ENCODE peak calls at places on chromosomes 4 and X, in eight cellular contexts. One of them, this sample, is unnamed.

GRCh38 chr4:156999175-156999517 is 27.5 kb upstream of the PDGFC start:
- DNase-seq in fibroblast of mammary gland: peak
- DNase-seq in NCI-H187: no peak
- DNase-seq in cardiac muscle cell: peak
- DNase-seq in heart left ventricle: no peak
- DNase-seq in Ammon's horn: no peak
- DNase-seq in lower lobe of right lung: no peak
- DNase-seq in NCI-H524: peak
- DNase-seq in this sample: peak

GRCh38 chr4:88567591-88567990 is 24.7 kb upstream of the HERC3 start:
- DNase-seq in fibroblast of mammary gland: peak
- DNase-seq in NCI-H187: no peak
- DNase-seq in cardiac muscle cell: no peak
- DNase-seq in heart left ventricle: no peak
- DNase-seq in Ammon's horn: no peak
- DNase-seq in lower lobe of right lung: no peak
- DNase-seq in NCI-H524: no peak
- DNase-seq in this sample: no peak

GRCh38 chr4:150982557-150983233 is 32.4 kb downstream of the LRBA start:
- DNase-seq in fibroblast of mammary gland: peak
- DNase-seq in NCI-H187: no peak
- DNase-seq in cardiac muscle cell: no peak
- DNase-seq in heart left ventricle: no peak
- DNase-seq in Ammon's horn: no peak
- DNase-seq in lower lobe of right lung: no peak
- DNase-seq in NCI-H524: no peak
- DNase-seq in this sample: no peak

GRCh38 chrX:53732797-53733196 is 46.3 kb upstream of the HUWE1 start:
- DNase-seq in fibroblast of mammary gland: no peak
- DNase-seq in NCI-H187: no peak
- DNase-seq in cardiac muscle cell: no peak
- DNase-seq in heart left ventricle: no peak
- DNase-seq in Ammon's horn: no peak
- DNase-seq in lower lobe of right lung: no peak
- DNase-seq in NCI-H524: no peak
- DNase-seq in this sample: peak

GRCh38 chrX:111442791-111443190 is 30.8 kb upstream of the DCX start:
- DNase-seq in fibroblast of mammary gland: no peak
- DNase-seq in NCI-H187: no peak
- DNase-seq in cardiac muscle cell: no peak
- DNase-seq in heart left ventricle: no peak
- DNase-seq in Ammon's horn: no peak
- DNase-seq in lower lobe of right lung: no peak
- DNase-seq in NCI-H524: no peak
- DNase-seq in this sample: no peak

GRCh38 chr4:2911868-2912267 is 51.3 kb downstream of the NOP14 start:
- DNase-seq in fibroblast of mammary gland: no peak
- DNase-seq in NCI-H187: no peak
- DNase-seq in cardiac muscle cell: no peak
- DNase-seq in heart left ventricle: no peak
- DNase-seq in Ammon's horn: no peak
- DNase-seq in lower lobe of right lung: no peak
- DNase-seq in NCI-H524: no peak
- DNase-seq in this sample: no peak

GRCh38 chrX:13005671-13006473 is 31.0 kb downstream of the TMSB4X start:
- DNase-seq in fibroblast of mammary gland: peak
- DNase-seq in NCI-H187: no peak
- DNase-seq in cardiac muscle cell: no peak
- DNase-seq in heart left ventricle: no peak
- DNase-seq in Ammon's horn: no peak
- DNase-seq in lower lobe of right lung: no peak
- DNase-seq in NCI-H524: no peak
- DNase-seq in this sample: peak

GRCh38 chrX:69032601-69033000 is 132.7 kb downstream of the PJA1 start:
- DNase-seq in fibroblast of mammary gland: no peak
- DNase-seq in NCI-H187: no peak
- DNase-seq in cardiac muscle cell: no peak
- DNase-seq in heart left ventricle: no peak
- DNase-seq in Ammon's horn: no peak
- DNase-seq in lower lobe of right lung: no peak
- DNase-seq in NCI-H524: no peak
- DNase-seq in this sample: no peak

GRCh38 chrX:129717902-129718301 is 20.9 kb upstream of the XPNPEP2 start:
- DNase-seq in fibroblast of mammary gland: peak
- DNase-seq in NCI-H187: no peak
- DNase-seq in cardiac muscle cell: no peak
- DNase-seq in heart left ventricle: no peak
- DNase-seq in Ammon's horn: peak
- DNase-seq in lower lobe of right lung: no peak
- DNase-seq in NCI-H524: no peak
- DNase-seq in this sample: peak

GRCh38 chrX:129690435-129690834 is 35.7 kb upstream of the APLN start:
- DNase-seq in fibroblast of mammary gland: peak
- DNase-seq in NCI-H187: no peak
- DNase-seq in cardiac muscle cell: no peak
- DNase-seq in heart left ventricle: no peak
- DNase-seq in Ammon's horn: no peak
- DNase-seq in lower lobe of right lung: no peak
- DNase-seq in NCI-H524: no peak
- DNase-seq in this sample: no peak

GRCh38 chr4:126915999-126916625 is 716.6 kb upstream of the INTU start:
- DNase-seq in fibroblast of mammary gland: no peak
- DNase-seq in NCI-H187: no peak
- DNase-seq in cardiac muscle cell: no peak
- DNase-seq in heart left ventricle: no peak
- DNase-seq in Ammon's horn: peak
- DNase-seq in lower lobe of right lung: no peak
- DNase-seq in NCI-H524: no peak
- DNase-seq in this sample: no peak

GRCh38 chr4:1406416-1406945 is at the start of gene NKX1-1:
- DNase-seq in fibroblast of mammary gland: no peak
- DNase-seq in NCI-H187: no peak
- DNase-seq in cardiac muscle cell: no peak
- DNase-seq in heart left ventricle: peak
- DNase-seq in Ammon's horn: no peak
- DNase-seq in lower lobe of right lung: peak
- DNase-seq in NCI-H524: no peak
- DNase-seq in this sample: no peak

GRCh38 chr4:110107868-110108267 is 90.5 kb downstream of the ELOVL6 start:
- DNase-seq in fibroblast of mammary gland: peak
- DNase-seq in NCI-H187: no peak
- DNase-seq in cardiac muscle cell: no peak
- DNase-seq in heart left ventricle: no peak
- DNase-seq in Ammon's horn: no peak
- DNase-seq in lower lobe of right lung: no peak
- DNase-seq in NCI-H524: no peak
- DNase-seq in this sample: peak

GRCh38 chrX:130975947-130976346 is 72.9 kb upstream of the ENOX2 start:
- DNase-seq in fibroblast of mammary gland: peak
- DNase-seq in NCI-H187: peak
- DNase-seq in cardiac muscle cell: peak
- DNase-seq in heart left ventricle: no peak
- DNase-seq in Ammon's horn: peak
- DNase-seq in lower lobe of right lung: no peak
- DNase-seq in NCI-H524: peak
- DNase-seq in this sample: peak

GRCh38 chr4:112060212-112060611 is 85.0 kb upstream of the FAM241A start:
- DNase-seq in fibroblast of mammary gland: peak
- DNase-seq in NCI-H187: no peak
- DNase-seq in cardiac muscle cell: peak
- DNase-seq in heart left ventricle: no peak
- DNase-seq in Ammon's horn: peak
- DNase-seq in lower lobe of right lung: no peak
- DNase-seq in NCI-H524: peak
- DNase-seq in this sample: peak

GRCh38 chr4:128700659-128701350 is 108.7 kb upstream of the JADE1 start:
- DNase-seq in fibroblast of mammary gland: no peak
- DNase-seq in NCI-H187: no peak
- DNase-seq in cardiac muscle cell: no peak
- DNase-seq in heart left ventricle: no peak
- DNase-seq in Ammon's horn: no peak
- DNase-seq in lower lobe of right lung: no peak
- DNase-seq in NCI-H524: no peak
- DNase-seq in this sample: no peak

GRCh38 chrX:2692221-2693122 is 1.4 kb downstream of the CD99 start:
- DNase-seq in fibroblast of mammary gland: peak
- DNase-seq in NCI-H187: no peak
- DNase-seq in cardiac muscle cell: peak
- DNase-seq in heart left ventricle: peak
- DNase-seq in Ammon's horn: no peak
- DNase-seq in lower lobe of right lung: peak
- DNase-seq in NCI-H524: no peak
- DNase-seq in this sample: peak

GRCh38 chr4:152162331-152162697 is 373.6 kb downstream of the FBXW7 start:
- DNase-seq in fibroblast of mammary gland: no peak
- DNase-seq in NCI-H187: no peak
- DNase-seq in cardiac muscle cell: no peak
- DNase-seq in heart left ventricle: no peak
- DNase-seq in Ammon's horn: no peak
- DNase-seq in lower lobe of right lung: no peak
- DNase-seq in NCI-H524: no peak
- DNase-seq in this sample: peak

GRCh38 chr4:119585771-119586170 is 42.8 kb downstream of the PDE5A start:
- DNase-seq in fibroblast of mammary gland: peak
- DNase-seq in NCI-H187: no peak
- DNase-seq in cardiac muscle cell: no peak
- DNase-seq in heart left ventricle: no peak
- DNase-seq in Ammon's horn: no peak
- DNase-seq in lower lobe of right lung: no peak
- DNase-seq in NCI-H524: no peak
- DNase-seq in this sample: no peak

This sample was measured in cardiac fibroblast.